ENCODE peak calls at places on chromosomes 13 and 19, in nine cellular contexts. W is SK-N-SH, Y is HCT116, V is hepatocyte, H is GM23248, J is PC-3, O is MM.1S, M is OCI-LY7, T is neural progenitor cell. R is an unnamed sample.

GRCh38 chr19:38206006-38206745 is 17.8 kb downstream of the DPF1 start:
- DNase-seq in W (no peak), Y (no peak), V (no peak), H (no peak), J (no peak), O (no peak), M (no peak), T (no peak), R (no peak)

GRCh38 chr13:79457948-79458347 is 23.0 kb upstream of the NDFIP2 start:
- DNase-seq in W (no peak), Y (no peak), V (peak), H (peak), J (peak), O (no peak), M (no peak), T (no peak), R (no peak)

GRCh38 chr19:4343845-4344713 is 717 bp downstream of the MPND start:
- DNase-seq in W (no peak), Y (no peak), V (peak), H (no peak), J (no peak), O (peak), M (no peak), T (no peak), R (no peak)

GRCh38 chr13:95502216-95502615 is 50.3 kb upstream of the CLDN10 start:
- DNase-seq in W (no peak), Y (no peak), V (no peak), H (no peak), J (no peak), O (no peak), M (no peak), T (no peak), R (no peak)

GRCh38 chr19:54418030-54418929 is 3.0 kb downstream of the TTYH1 start:
- DNase-seq in W (no peak), Y (no peak), V (no peak), H (peak), J (no peak), O (no peak), M (no peak), T (peak), R (peak)

GRCh38 chr13:20441879-20442278 is 83.8 kb downstream of the CRYL1 start:
- DNase-seq in W (no peak), Y (peak), V (no peak), H (peak), J (peak), O (no peak), M (no peak), T (peak), R (peak)

GRCh38 chr13:64078480-64078936 is 2662.9 kb upstream of the PCDH20 start:
- DNase-seq in W (peak), Y (no peak), V (no peak), H (no peak), J (no peak), O (no peak), M (no peak), T (no peak), R (no peak)

GRCh38 chr19:51441410-51442390 is 16.6 kb downstream of the SIGLEC8 start:
- DNase-seq in W (no peak), Y (no peak), V (no peak), H (no peak), J (peak), O (no peak), M (peak), T (no peak), R (no peak)

GRCh38 chr19:55160128-55160985 is 2.8 kb upstream of the TNNI3 start:
- DNase-seq in W (peak), Y (peak), V (peak), H (peak), J (peak), O (peak), M (peak), T (peak), R (peak)

GRCh38 chr13:113034451-113035208 is 65.6 kb downstream of the MCF2L start:
- DNase-seq in W (peak), Y (no peak), V (peak), H (peak), J (peak), O (no peak), M (no peak), T (peak), R (peak)

GRCh38 chr19:4971424-4971793 is 2.5 kb downstream of the KDM4B start:
- DNase-seq in W (peak), Y (no peak), V (no peak), H (peak), J (peak), O (peak), M (peak), T (no peak), R (peak)

GRCh38 chr13:110450016-110450900 is 111.3 kb downstream of the RAB20 start:
- DNase-seq in W (no peak), Y (no peak), V (no peak), H (no peak), J (no peak), O (no peak), M (no peak), T (no peak), R (no peak)

GRCh38 chr13:97346561-97347254 is 87.3 kb upstream of the RAP2A start:
- DNase-seq in W (no peak), Y (no peak), V (no peak), H (no peak), J (no peak), O (no peak), M (no peak), T (no peak), R (no peak)

GRCh38 chr19:44315883-44316282 is 11.1 kb upstream of the ZNF235 start:
- DNase-seq in W (no peak), Y (no peak), V (no peak), H (no peak), J (no peak), O (no peak), M (no peak), T (no peak), R (no peak)

GRCh38 chr13:50089633-50090032 is 74.4 kb downstream of the KCNRG start:
- DNase-seq in W (no peak), Y (no peak), V (no peak), H (no peak), J (no peak), O (no peak), M (no peak), T (no peak), R (no peak)

GRCh38 chr13:79870766-79871165 is 389.8 kb downstream of the NDFIP2 start:
- DNase-seq in W (no peak), Y (no peak), V (no peak), H (peak), J (no peak), O (no peak), M (no peak), T (no peak), R (no peak)

GRCh38 chr13:45728759-45729158 is 26.6 kb downstream of the CBY2 start:
- DNase-seq in W (no peak), Y (peak), V (peak), H (peak), J (peak), O (peak), M (peak), T (peak), R (peak)

GRCh38 chr13:40974460-40975407 is 44.4 kb downstream of the ELF1 start:
- DNase-seq in W (no peak), Y (peak), V (peak), H (peak), J (peak), O (peak), M (peak), T (peak), R (peak)

GRCh38 chr13:25421602-25422001 is 49.8 kb downstream of the ATP8A2 start:
- DNase-seq in W (no peak), Y (no peak), V (no peak), H (no peak), J (no peak), O (no peak), M (no peak), T (no peak), R (no peak)

GRCh38 chr13:36706755-36707154 is 32.9 kb downstream of the SERTM1 start:
- DNase-seq in W (no peak), Y (no peak), V (no peak), H (peak), J (no peak), O (no peak), M (no peak), T (no peak), R (no peak)

GRCh38 chr13:99231726-99232125 is 26.5 kb downstream of the GPR18 start:
- DNase-seq in W (no peak), Y (no peak), V (no peak), H (no peak), J (no peak), O (no peak), M (peak), T (no peak), R (no peak)

GRCh38 chr19:34148672-34149185 is 23.6 kb upstream of the LSM14A start:
- DNase-seq in W (no peak), Y (no peak), V (no peak), H (no peak), J (no peak), O (no peak), M (no peak), T (no peak), R (no peak)

GRCh38 chr13:54660277-54660676 is 1631.7 kb downstream of the OLFM4 start:
- DNase-seq in W (no peak), Y (no peak), V (no peak), H (no peak), J (no peak), O (no peak), M (no peak), T (no peak), R (no peak)

GRCh38 chr13:40776681-40777165 is 5.7 kb upstream of the MRPS31 start:
- DNase-seq in W (no peak), Y (no peak), V (no peak), H (peak), J (peak), O (no peak), M (peak), T (no peak), R (no peak)

GRCh38 chr19:4909172-4909896 is at the start of gene UHRF1:
- DNase-seq in W (peak), Y (no peak), V (peak), H (peak), J (peak), O (peak), M (peak), T (peak), R (peak)

GRCh38 chr13:80454245-80454644 is 113.3 kb upstream of the SPRY2 start:
- DNase-seq in W (no peak), Y (no peak), V (no peak), H (no peak), J (no peak), O (peak), M (peak), T (no peak), R (no peak)

GRCh38 chr19:50797429-50798115 is 7.4 kb downstream of the ACP4 start:
- DNase-seq in W (peak), Y (no peak), V (no peak), H (no peak), J (no peak), O (no peak), M (no peak), T (no peak), R (no peak)

GRCh38 chr13:109345433-109345941 is 440.9 kb downstream of the IRS2 start:
- DNase-seq in W (peak), Y (no peak), V (no peak), H (peak), J (peak), O (no peak), M (no peak), T (no peak), R (no peak)

GRCh38 chr13:31246918-31247317 is 47.1 kb downstream of the B3GLCT start:
- DNase-seq in W (no peak), Y (no peak), V (no peak), H (no peak), J (peak), O (no peak), M (no peak), T (no peak), R (no peak)
- H3K27ac ChIP-seq in W (no peak), Y (no peak), V (no peak), H (no peak), J (no peak), O (no peak), M (no peak), T (no peak), R (no peak)

DNA sequence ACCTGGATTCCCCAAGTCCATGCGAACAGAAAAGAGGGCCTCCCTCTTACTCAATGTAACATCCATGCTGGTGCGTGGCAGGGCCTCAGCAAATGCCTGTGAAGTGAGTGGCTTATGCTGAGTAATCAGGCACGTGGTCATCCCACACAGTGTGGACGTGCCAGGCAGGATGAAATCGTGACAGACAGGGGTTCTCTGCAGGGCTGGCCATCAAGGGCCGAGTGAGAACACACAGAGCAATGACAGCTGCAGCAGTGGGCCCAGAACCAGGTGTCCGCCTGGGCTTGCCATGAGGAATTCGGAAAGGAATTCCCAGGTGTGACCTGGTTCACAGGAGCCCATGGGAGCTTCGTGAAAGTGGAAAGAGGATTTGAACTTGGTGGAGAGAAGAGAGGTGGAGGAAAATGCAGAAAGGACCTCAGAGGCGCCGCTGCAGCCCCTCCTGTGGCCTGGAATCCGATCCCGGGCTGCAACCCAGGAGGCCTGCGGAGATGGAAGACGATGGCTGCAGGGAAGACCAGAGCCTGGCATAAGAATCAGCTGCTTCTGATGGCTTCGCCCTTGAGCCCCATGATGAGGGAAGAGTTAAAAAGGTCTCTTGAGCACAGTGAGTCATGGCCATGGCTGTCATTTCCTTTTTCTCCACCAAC is 34.6 kb upstream of the SOX1 start:
- DNase-seq in W (no peak), Y (no peak), V (no peak), H (peak), J (peak), O (no peak), M (no peak), T (no peak), R (no peak)
- TF ChIP-seq EZH2phosphoT487 in W (no peak), Y (no peak), V (no peak), H (no peak), J (no peak), O (no peak), M (no peak), T (no peak), R (no peak)

GRCh38 chr13:23428183-23428528 is 5.3 kb downstream of the SACS start:
- DNase-seq in W (no peak), Y (no peak), V (no peak), H (peak), J (no peak), O (no peak), M (no peak), T (no peak), R (no peak)

GRCh38 chr13:23430664-23431063 is 2.8 kb downstream of the SACS start:
- DNase-seq in W (peak), Y (no peak), V (no peak), H (no peak), J (no peak), O (no peak), M (no peak), T (no peak), R (no peak)

GRCh38 chr13:23432589-23432988 is 913 bp downstream of the SACS start:
- DNase-seq in W (no peak), Y (no peak), V (no peak), H (no peak), J (no peak), O (no peak), M (no peak), T (peak), R (no peak)

GRCh38 chr13:23433171-23434153 is at the start of gene SACS:
- DNase-seq in W (peak), Y (no peak), V (peak), H (peak), J (peak), O (no peak), M (no peak), T (peak), R (peak)

DNA sequence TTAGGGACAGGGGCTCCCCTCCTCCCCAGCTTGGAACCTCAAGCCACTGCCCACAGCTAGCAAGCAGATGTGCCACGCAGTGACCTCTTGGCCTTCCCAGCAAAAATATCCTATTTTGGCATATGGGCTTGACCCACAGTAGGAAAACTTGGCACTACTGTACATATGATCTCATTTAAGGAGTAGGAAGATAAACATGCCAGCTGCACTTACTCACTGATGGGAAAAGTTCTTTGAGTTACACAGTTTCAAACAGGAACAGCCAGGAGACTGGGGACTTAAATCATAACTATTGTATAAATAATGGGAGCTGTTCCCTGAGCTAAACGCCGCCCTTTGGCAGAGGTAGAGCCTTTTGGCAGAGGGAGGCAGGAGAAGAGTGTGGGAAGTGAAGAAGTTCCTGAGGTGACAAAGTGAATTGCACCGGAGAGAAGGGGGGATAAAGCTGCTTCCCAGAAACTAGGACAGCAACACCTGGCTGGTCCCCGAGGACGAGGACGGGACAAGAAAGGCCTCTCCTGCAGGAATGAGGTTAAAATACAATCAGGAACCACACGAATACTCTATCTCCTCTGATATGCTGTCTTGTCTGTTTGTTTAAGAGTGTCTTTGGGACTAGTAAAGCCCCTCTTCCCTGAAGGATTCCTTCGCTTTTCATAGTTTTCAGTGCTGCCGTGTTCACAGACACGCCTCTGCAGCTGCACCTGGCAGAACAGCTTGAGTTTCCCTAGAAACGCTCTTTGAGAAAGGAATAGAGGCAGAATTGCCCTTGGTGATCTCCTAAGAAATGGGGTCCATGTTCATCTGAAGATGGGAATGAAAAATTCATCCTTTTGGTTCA is 5.9 kb downstream of the SACS start:
- DNase-seq in W (no peak), Y (no peak), V (peak), H (peak), J (peak), O (no peak), M (no peak), T (no peak), R (no peak)
- H3K4me3 ChIP-seq in W (peak), Y (no peak), V (no peak), H (peak), J (peak), O (no peak), M (no peak), T (no peak), R (no peak)

GRCh38 chr19:7849631-7850428 is 19.8 kb downstream of the EVI5L start:
- DNase-seq in W (no peak), Y (no peak), V (no peak), H (no peak), J (peak), O (no peak), M (no peak), T (no peak), R (no peak)

GRCh38 chr19:7846247-7846646 is 16.2 kb downstream of the EVI5L start:
- DNase-seq in W (no peak), Y (no peak), V (no peak), H (no peak), J (no peak), O (no peak), M (no peak), T (no peak), R (no peak)

GRCh38 chr19:7845390-7846179 is 15.6 kb downstream of the EVI5L start:
- DNase-seq in W (no peak), Y (no peak), V (no peak), H (no peak), J (no peak), O (no peak), M (no peak), T (no peak), R (no peak)

GRCh38 chr19:7848779-7849457 is 18.9 kb downstream of the EVI5L start:
- DNase-seq in W (no peak), Y (no peak), V (no peak), H (no peak), J (no peak), O (no peak), M (no peak), T (no peak), R (no peak)

DNA sequence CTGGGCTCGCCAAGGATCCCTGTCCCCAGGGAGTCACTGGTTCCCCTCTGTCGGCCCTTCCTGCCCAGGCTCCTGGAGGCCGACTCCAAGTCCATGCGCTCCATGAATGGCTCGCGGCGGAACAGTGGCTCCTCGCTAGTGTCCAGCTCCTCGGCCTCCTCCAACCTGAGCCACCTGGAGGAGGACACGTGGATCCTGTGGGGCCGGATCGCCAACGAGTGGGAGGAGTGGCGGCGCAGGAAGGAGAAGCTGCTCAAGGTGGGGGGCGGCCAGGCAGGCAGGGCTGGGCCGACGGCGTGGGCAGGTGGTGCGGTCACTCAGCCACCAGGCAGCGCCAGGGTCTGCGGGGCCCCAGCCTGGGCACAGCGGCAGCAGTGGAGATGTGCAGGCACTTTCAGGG is 17.6 kb downstream of the EVI5L start:
- DNase-seq in W (no peak), Y (no peak), V (no peak), H (no peak), J (no peak), O (no peak), M (no peak), T (no peak), R (no peak)
- H3K27ac ChIP-seq in W (no peak), Y (no peak), V (no peak), H (no peak), J (no peak), O (no peak), M (no peak), T (no peak), R (no peak)

DNA sequence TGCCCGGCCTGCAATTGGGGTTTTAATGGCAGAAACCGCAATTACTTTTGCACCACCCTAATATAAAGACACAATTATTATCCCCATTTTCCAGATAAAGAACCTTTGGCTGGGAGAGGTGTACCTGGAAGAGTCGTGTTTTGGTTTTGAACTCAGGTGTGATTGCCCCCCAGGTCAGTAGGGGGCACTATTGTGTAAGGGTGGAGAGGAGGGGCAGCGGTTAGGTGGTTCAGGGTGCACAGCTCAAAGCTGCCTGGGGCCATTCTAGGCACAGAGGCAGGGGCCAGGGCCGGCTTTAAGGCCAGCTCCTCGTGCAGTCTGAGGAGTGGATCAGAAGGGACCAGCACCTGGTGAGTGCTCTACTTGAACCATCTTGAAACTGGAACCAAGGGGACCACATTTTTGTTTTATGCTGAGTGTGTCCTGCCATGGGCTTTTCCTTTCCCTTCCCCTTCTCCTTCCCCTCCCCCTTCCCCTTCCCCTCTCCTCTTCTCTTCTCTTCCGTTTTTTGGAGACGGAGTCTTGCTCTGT is 5.8 kb upstream of the FCGRT start:
- DNase-seq in W (peak), Y (no peak), V (peak), H (peak), J (peak), O (peak), M (peak), T (peak), R (peak)
- TF ChIP-seq EZH2phosphoT487 in W (no peak), Y (no peak), V (no peak), H (no peak), J (no peak), O (no peak), M (no peak), T (no peak), R (no peak)

R was measured in GM23338.